ENCODE peak calls at places on chromosomes 2 and 18, in ten cellular contexts. B, A, N, I, S, F, W, D, X and L are unnamed samples.

GRCh38 chr18:39660141-39660540 is 2094.5 kb upstream of the CELF4 start:
- DNase-seq in B (no peak), A (no peak), N (no peak), I (peak), S (no peak), F (no peak), W (no peak), D (no peak), X (peak), L (no peak)

GRCh38 chr2:101657787-101658186 is 39.7 kb upstream of the MAP4K4 start:
- DNase-seq in B (no peak), A (no peak), N (no peak), I (no peak), S (no peak), F (no peak), W (no peak), D (no peak), X (no peak), L (no peak)

GRCh38 chr18:21309248-21309647 is 67.2 kb downstream of the GREB1L start:
- DNase-seq in B (no peak), A (no peak), N (no peak), I (no peak), S (no peak), F (no peak), W (no peak), D (no peak), X (no peak), L (no peak)

GRCh38 chr2:159446201-159446600 is 159.7 kb upstream of the WDSUB1 start:
- DNase-seq in B (no peak), A (no peak), N (no peak), I (no peak), S (no peak), F (no peak), W (no peak), D (no peak), X (no peak), L (no peak)

GRCh38 chr2:215929602-215930335 is 83.6 kb downstream of the MREG start:
- DNase-seq in B (no peak), A (no peak), N (no peak), I (no peak), S (no peak), F (no peak), W (no peak), D (no peak), X (peak), L (no peak)

GRCh38 chr18:5296706-5297320 is 1.3 kb upstream of the ZBTB14 start:
- DNase-seq in B (peak), A (peak), N (peak), I (peak), S (peak), F (no peak), W (peak), D (peak), X (peak), L (peak)

GRCh38 chr2:135948642-135949355 is 36.6 kb downstream of the DARS1 start:
- DNase-seq in B (no peak), A (no peak), N (no peak), I (peak), S (no peak), F (no peak), W (no peak), D (no peak), X (peak), L (peak)

GRCh38 chr2:178306351-178307073 is 112.2 kb downstream of the OSBPL6 start:
- DNase-seq in B (peak), A (no peak), N (peak), I (peak), S (no peak), F (no peak), W (no peak), D (peak), X (peak), L (peak)

GRCh38 chr2:85181093-85181685 is 48.0 kb downstream of the TCF7L1 start:
- DNase-seq in B (no peak), A (no peak), N (no peak), I (no peak), S (no peak), F (no peak), W (no peak), D (no peak), X (no peak), L (no peak)

GRCh38 chr18:23453657-23454011 is 547 bp downstream of the RIOK3 start:
- DNase-seq in B (peak), A (no peak), N (no peak), I (no peak), S (no peak), F (no peak), W (no peak), D (peak), X (peak), L (no peak)